ENCODE peak calls at places on chromosome X, in five cellular contexts. T, I, V, P and Y are unnamed samples.

GRCh38 chrX:152904151-152905080 is 6.5 kb downstream of the ZNF185 start:
- DNase-seq in T (peak), I (peak), V (no peak), P (peak), Y (no peak)

GRCh38 chrX:109485470-109486340 is 3.8 kb upstream of the GUCY2F start:
- DNase-seq in T (peak), I (peak), V (peak), P (peak), Y (peak)

GRCh38 chrX:120302434-120302833 is 8.8 kb downstream of the TMEM255A start:
- DNase-seq in T (no peak), I (no peak), V (peak), P (peak), Y (no peak)

GRCh38 chrX:12403474-12404082 is 265.3 kb downstream of the FRMPD4 start:
- DNase-seq in T (no peak), I (peak), V (no peak), P (no peak), Y (no peak)

GRCh38 chrX:104351173-104351769 is 96.5 kb upstream of the ESX1 start:
- DNase-seq in T (no peak), I (peak), V (no peak), P (no peak), Y (no peak)

GRCh38 chrX:43836435-43837184 is 45.6 kb downstream of the MAOB start:
- DNase-seq in T (no peak), I (peak), V (peak), P (no peak), Y (no peak)

GRCh38 chrX:97747346-97747745 is 863.6 kb downstream of the RPA4 start:
- DNase-seq in T (no peak), I (no peak), V (no peak), P (no peak), Y (no peak)

GRCh38 chrX:70128071-70128470 is 5.2 kb upstream of the IGBP1 start:
- DNase-seq in T (no peak), I (no peak), V (no peak), P (no peak), Y (no peak)

GRCh38 chrX:49193542-49193964 is 6.4 kb downstream of the SYP start:
- DNase-seq in T (no peak), I (no peak), V (no peak), P (peak), Y (no peak)

GRCh38 chrX:103530540-103530939 is 11.3 kb upstream of the RAB40A start:
- DNase-seq in T (no peak), I (no peak), V (no peak), P (no peak), Y (no peak)

GRCh38 chrX:65463550-65463949 is 71.0 kb downstream of the LAS1L start:
- DNase-seq in T (no peak), I (peak), V (no peak), P (no peak), Y (no peak)

GRCh38 chrX:41922694-41923171 is 621 bp downstream of the CASK start:
- DNase-seq in T (peak), I (peak), V (peak), P (peak), Y (no peak)

GRCh38 chrX:78831523-78831922 is 84.0 kb downstream of the LPAR4 start:
- DNase-seq in T (no peak), I (no peak), V (peak), P (no peak), Y (no peak)

GRCh38 chrX:78098108-78098507 is 5.9 kb upstream of the PGK1 start:
- DNase-seq in T (no peak), I (no peak), V (no peak), P (no peak), Y (no peak)

GRCh38 chrX:68832101-68832416 is 3.2 kb downstream of the EFNB1 start:
- DNase-seq in T (peak), I (peak), V (peak), P (peak), Y (no peak)

GRCh38 chrX:47540754-47541538 is 20.1 kb upstream of the ARAF start:
- DNase-seq in T (peak), I (peak), V (no peak), P (no peak), Y (no peak)

GRCh38 chrX:133792198-133792953 is 193.0 kb downstream of the GPC3 start:
- DNase-seq in T (peak), I (peak), V (no peak), P (peak), Y (peak)

GRCh38 chrX:13721819-13722527 is 12.4 kb downstream of the TRAPPC2 start:
- DNase-seq in T (no peak), I (no peak), V (no peak), P (no peak), Y (no peak)

GRCh38 chrX:65674351-65674893 is 7.0 kb downstream of the MSN start:
- DNase-seq in T (no peak), I (peak), V (no peak), P (no peak), Y (no peak)

GRCh38 chrX:113741744-113742143 is 842.1 kb upstream of the HTR2C start:
- DNase-seq in T (no peak), I (peak), V (no peak), P (no peak), Y (no peak)

GRCh38 chrX:9911479-9911878 is 55.7 kb upstream of the CLDN34 start:
- DNase-seq in T (no peak), I (peak), V (no peak), P (no peak), Y (no peak)

GRCh38 chrX:10415704-10416001 is 204.7 kb downstream of the MID1 start:
- DNase-seq in T (no peak), I (peak), V (no peak), P (no peak), Y (no peak)

GRCh38 chrX:33324099-33324498 is 112.8 kb upstream of the DMD start:
- DNase-seq in T (no peak), I (no peak), V (no peak), P (no peak), Y (no peak)